ENCODE peak calls at places on chromosomes 2 and 18, in ten cellular contexts. X, S, D, T, K, P, Q, R, E and I are unnamed samples.

GRCh38 chr2:225668606-225669266 is 269.2 kb downstream of the NYAP2 start:
- DNase-seq in X (peak; percentile 47), S (no peak), D (peak; percentile 83), T (peak; percentile 78), K (peak; percentile 56), P (peak; percentile 72), Q (peak; percentile 75), R (peak; percentile 79), E (peak; percentile 88), I (no peak)

GRCh38 chr18:7808054-7808453 is 240.9 kb downstream of the PTPRM start:
- DNase-seq in X (no peak), S (no peak), D (no peak), T (no peak), K (no peak), P (no peak), Q (no peak), R (no peak), E (no peak), I (no peak)

GRCh38 chr2:66938471-66938967 is 458.6 kb upstream of the ETAA1 start:
- DNase-seq in X (no peak), S (no peak), D (no peak), T (no peak), K (no peak), P (no peak), Q (no peak), R (no peak), E (no peak), I (no peak)

GRCh38 chr2:226135861-226136548 is 663.6 kb downstream of the IRS1 start:
- DNase-seq in X (no peak), S (no peak), D (no peak), T (no peak), K (no peak), P (no peak), Q (no peak), R (no peak), E (no peak), I (no peak)

GRCh38 chr2:113053666-113054435 is 1.2 kb upstream of the IL36B start:
- DNase-seq in X (no peak), S (no peak), D (no peak), T (no peak), K (no peak), P (no peak), Q (no peak), R (no peak), E (no peak), I (no peak)

GRCh38 chr18:55163550-55163949 is 204.3 kb upstream of the CCDC68 start:
- DNase-seq in X (no peak), S (no peak), D (no peak), T (no peak), K (no peak), P (no peak), Q (no peak), R (no peak), E (no peak), I (no peak)

GRCh38 chr2:105744091-105744908 is 412 bp upstream of the NCK2 start:
- DNase-seq in X (peak; percentile 47), S (peak; percentile 94), D (no peak), T (peak; percentile 27), K (no peak), P (no peak), Q (no peak), R (peak; percentile 17), E (peak; percentile 40), I (no peak)

GRCh38 chr2:58180635-58181034 is 60.5 kb downstream of the FANCL start:
- DNase-seq in X (no peak), S (no peak), D (no peak), T (no peak), K (no peak), P (no peak), Q (no peak), R (no peak), E (no peak), I (no peak)

GRCh38 chr18:32450026-32450681 is 20.5 kb downstream of the GAREM1 start:
- DNase-seq in X (no peak), S (no peak), D (peak; percentile 89), T (no peak), K (no peak), P (no peak), Q (no peak), R (no peak), E (no peak), I (no peak)

DNA sequence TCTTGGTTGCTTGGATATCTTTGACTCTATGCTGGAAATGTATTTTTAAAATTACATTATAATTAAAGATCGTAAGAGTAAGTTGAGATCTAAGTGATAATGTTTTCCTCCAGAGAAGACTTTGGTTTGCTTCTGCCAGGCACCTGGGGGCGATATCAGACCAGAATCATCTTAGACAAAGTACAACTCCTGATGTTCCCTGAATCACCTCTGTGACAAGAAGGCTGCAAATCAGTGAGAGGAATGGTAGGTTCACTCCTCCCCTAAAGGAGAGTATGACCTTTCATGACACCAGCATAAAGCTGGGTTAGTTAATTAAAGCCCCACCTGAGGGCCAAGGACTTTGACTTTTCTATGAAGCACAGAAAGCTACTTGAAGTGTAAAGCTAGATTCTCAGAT is 114.4 kb upstream of the DTNA start:
- DNase-seq in X (no peak), S (no peak), D (peak; percentile 58), T (peak; percentile 39), K (peak; percentile 8), P (peak; percentile 17), Q (peak; percentile 11), R (peak; percentile 53), E (peak; percentile 52), I (no peak)
- TF ChIP-seq CTCF in X (peak; percentile 8), S (no peak), D (peak; percentile 59), T (peak; percentile 52), K (peak; percentile 57), P (no peak), Q (peak; percentile 63), R (peak; percentile 51), E (peak; percentile 41), I (peak; percentile 74)

GRCh38 chr2:72115361-72116080 is 32.1 kb downstream of the CYP26B1 start:
- DNase-seq in X (peak; percentile 97), S (peak; percentile 81), D (peak; percentile 57), T (peak; percentile 83), K (peak; percentile 27), P (peak; percentile 95), Q (peak; percentile 91), R (peak; percentile 87), E (peak; percentile 68), I (peak; percentile 95)

GRCh38 chr2:72117029-72117428 is 30.6 kb downstream of the CYP26B1 start:
- DNase-seq in X (no peak), S (no peak), D (no peak), T (no peak), K (no peak), P (no peak), Q (no peak), R (no peak), E (no peak), I (no peak)

GRCh38 chr2:72114693-72115051 is 33.0 kb downstream of the CYP26B1 start:
- DNase-seq in X (no peak), S (peak; percentile 71), D (no peak), T (no peak), K (no peak), P (no peak), Q (no peak), R (no peak), E (no peak), I (no peak)

GRCh38 chr2:72117718-72118117 is 29.9 kb downstream of the CYP26B1 start:
- DNase-seq in X (no peak), S (no peak), D (no peak), T (no peak), K (no peak), P (no peak), Q (no peak), R (no peak), E (no peak), I (peak; percentile 41)

GRCh38 chr2:72116081-72116533 is 31.6 kb downstream of the CYP26B1 start:
- DNase-seq in X (peak; percentile 72), S (peak; percentile 39), D (no peak), T (no peak), K (no peak), P (no peak), Q (no peak), R (no peak), E (no peak), I (no peak)
- TF ChIP-seq CTCF in X (peak; percentile 31), S (no peak), D (peak; percentile 28), T (peak; percentile 46), K (peak; percentile 45), P (peak; percentile 74), Q (peak; percentile 71), R (peak; percentile 43), E (peak; percentile 45), I (peak; percentile 71)

DNA sequence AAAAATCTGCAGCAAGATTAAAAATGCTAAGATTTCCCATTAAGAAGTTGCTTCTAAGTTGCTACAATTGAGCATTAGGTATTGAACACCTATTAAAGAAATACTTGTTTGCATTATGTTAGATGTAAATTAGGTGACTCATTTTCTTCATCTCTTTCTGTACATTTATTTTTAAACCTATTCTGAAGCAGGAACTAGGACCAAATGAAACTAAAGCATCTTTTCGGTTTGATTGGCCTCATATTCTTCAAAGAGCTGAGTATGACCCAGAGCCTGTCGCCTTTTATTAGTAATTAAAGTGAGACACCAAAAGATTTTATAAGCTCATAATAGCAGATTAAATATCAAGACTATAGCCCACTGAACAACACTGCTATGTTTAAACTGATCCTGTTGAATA is 83.4 kb upstream of the ZEB2 start:
- DNase-seq in X (no peak), S (no peak), D (no peak), T (no peak), K (no peak), P (no peak), Q (no peak), R (no peak), E (no peak), I (no peak)
- TF ChIP-seq CTCF in X (no peak), S (no peak), D (no peak), T (no peak), K (no peak), P (no peak), Q (no peak), R (no peak), E (no peak), I (no peak)

GRCh38 chr2:54115284-54116137 is at the start of gene ACYP2:
- DNase-seq in X (peak; percentile 95), S (peak; percentile 98), D (peak; percentile 92), T (peak; percentile 97), K (peak; percentile 91), P (peak; percentile 87), Q (peak; percentile 93), R (peak; percentile 95), E (peak; percentile 97), I (no peak)

GRCh38 chr2:54122939-54123338 is 7.5 kb downstream of the ACYP2 start:
- DNase-seq in X (peak; percentile 24), S (no peak), D (peak; percentile 72), T (peak; percentile 69), K (peak; percentile 4), P (peak; percentile 86), Q (peak; percentile 76), R (peak; percentile 53), E (peak; percentile 80), I (no peak)

GRCh38 chr2:54122171-54122935 is 6.9 kb downstream of the ACYP2 start:
- DNase-seq in X (no peak), S (no peak), D (no peak), T (no peak), K (no peak), P (no peak), Q (peak; percentile 21), R (no peak), E (no peak), I (no peak)

GRCh38 chr2:54120950-54121349 is 5.5 kb downstream of the ACYP2 start:
- DNase-seq in X (no peak), S (no peak), D (no peak), T (no peak), K (no peak), P (no peak), Q (no peak), R (no peak), E (no peak), I (no peak)
- TF ChIP-seq CTCF in X (no peak), S (no peak), D (no peak), T (no peak), K (no peak), P (no peak), Q (no peak), R (no peak), E (no peak), I (no peak)

GRCh38 chr2:16643099-16643498 is 22.5 kb downstream of the CYRIA start:
- DNase-seq in X (no peak), S (no peak), D (no peak), T (no peak), K (no peak), P (no peak), Q (no peak), R (no peak), E (peak; percentile 52), I (no peak)
- TF ChIP-seq CTCF in X (no peak), S (no peak), D (no peak), T (no peak), K (no peak), P (no peak), Q (no peak), R (no peak), E (no peak), I (no peak)